ENCODE peak calls at places on chromosomes 5 and 9, in ten cellular contexts. One of them, this sample, is unnamed.

GRCh38 chr9:89684912-89685636 is 80.3 kb downstream of the GADD45G start:
- DNase-seq in AG04450: no peak
- DNase-seq in tibial artery: peak
- DNase-seq in epithelial cell of proximal tubule: no peak
- DNase-seq in cardiac fibroblast: no peak
- DNase-seq in neural progenitor cell: no peak
- DNase-seq in astrocyte: no peak
- DNase-seq in AG09309: no peak
- DNase-seq in suprapubic skin: no peak
- DNase-seq in HCT116: no peak
- DNase-seq in this sample: no peak

GRCh38 chr5:160525471-160526261 is 104.0 kb downstream of the PTTG1 start:
- DNase-seq in AG04450: no peak
- DNase-seq in tibial artery: no peak
- DNase-seq in epithelial cell of proximal tubule: no peak
- DNase-seq in cardiac fibroblast: no peak
- DNase-seq in neural progenitor cell: no peak
- DNase-seq in astrocyte: peak
- DNase-seq in AG09309: no peak
- DNase-seq in suprapubic skin: no peak
- DNase-seq in HCT116: no peak
- DNase-seq in this sample: no peak

GRCh38 chr5:158543539-158544387 is 556.0 kb downstream of the EBF1 start:
- DNase-seq in AG04450: no peak
- DNase-seq in tibial artery: no peak
- DNase-seq in epithelial cell of proximal tubule: peak
- DNase-seq in cardiac fibroblast: no peak
- DNase-seq in neural progenitor cell: no peak
- DNase-seq in astrocyte: peak
- DNase-seq in AG09309: peak
- DNase-seq in suprapubic skin: no peak
- DNase-seq in HCT116: no peak
- DNase-seq in this sample: no peak

GRCh38 chr5:169911448-169912212 is 68.7 kb downstream of the INSYN2B start:
- DNase-seq in AG04450: no peak
- DNase-seq in tibial artery: no peak
- DNase-seq in epithelial cell of proximal tubule: no peak
- DNase-seq in cardiac fibroblast: no peak
- DNase-seq in neural progenitor cell: no peak
- DNase-seq in astrocyte: no peak
- DNase-seq in AG09309: no peak
- DNase-seq in suprapubic skin: no peak
- DNase-seq in HCT116: no peak
- DNase-seq in this sample: no peak

GRCh38 chr5:156121234-156121633 is 205.7 kb upstream of the SGCD start:
- DNase-seq in AG04450: peak
- DNase-seq in tibial artery: no peak
- DNase-seq in epithelial cell of proximal tubule: no peak
- DNase-seq in cardiac fibroblast: no peak
- DNase-seq in neural progenitor cell: no peak
- DNase-seq in astrocyte: peak
- DNase-seq in AG09309: peak
- DNase-seq in suprapubic skin: no peak
- DNase-seq in HCT116: no peak
- DNase-seq in this sample: no peak

GRCh38 chr5:134127376-134127861 is 12.9 kb downstream of the TCF7 start:
- DNase-seq in AG04450: no peak
- DNase-seq in tibial artery: no peak
- DNase-seq in epithelial cell of proximal tubule: no peak
- DNase-seq in cardiac fibroblast: peak
- DNase-seq in neural progenitor cell: no peak
- DNase-seq in astrocyte: peak
- DNase-seq in AG09309: no peak
- DNase-seq in suprapubic skin: no peak
- DNase-seq in HCT116: no peak
- DNase-seq in this sample: no peak

GRCh38 chr9:34592895-34593601 is 3.5 kb upstream of the CNTFR start:
- DNase-seq in AG04450: no peak
- DNase-seq in tibial artery: peak
- DNase-seq in epithelial cell of proximal tubule: no peak
- DNase-seq in cardiac fibroblast: peak
- DNase-seq in neural progenitor cell: peak
- DNase-seq in astrocyte: no peak
- DNase-seq in AG09309: no peak
- DNase-seq in suprapubic skin: peak
- DNase-seq in HCT116: no peak
- DNase-seq in this sample: no peak

GRCh38 chr9:3271157-3271556 is 254.6 kb downstream of the RFX3 start:
- DNase-seq in AG04450: no peak
- DNase-seq in tibial artery: no peak
- DNase-seq in epithelial cell of proximal tubule: no peak
- DNase-seq in cardiac fibroblast: no peak
- DNase-seq in neural progenitor cell: no peak
- DNase-seq in astrocyte: no peak
- DNase-seq in AG09309: no peak
- DNase-seq in suprapubic skin: no peak
- DNase-seq in HCT116: no peak
- DNase-seq in this sample: no peak

GRCh38 chr5:59744531-59744992 is 149.0 kb downstream of the PDE4D start:
- DNase-seq in AG04450: no peak
- DNase-seq in tibial artery: no peak
- DNase-seq in epithelial cell of proximal tubule: no peak
- DNase-seq in cardiac fibroblast: peak
- DNase-seq in neural progenitor cell: no peak
- DNase-seq in astrocyte: peak
- DNase-seq in AG09309: no peak
- DNase-seq in suprapubic skin: no peak
- DNase-seq in HCT116: no peak
- DNase-seq in this sample: no peak

GRCh38 chr9:134187821-134188420 is 23.6 kb upstream of the RNU6ATAC start:
- DNase-seq in AG04450: no peak
- DNase-seq in tibial artery: peak
- DNase-seq in epithelial cell of proximal tubule: no peak
- DNase-seq in cardiac fibroblast: no peak
- DNase-seq in neural progenitor cell: no peak
- DNase-seq in astrocyte: no peak
- DNase-seq in AG09309: no peak
- DNase-seq in suprapubic skin: no peak
- DNase-seq in HCT116: no peak
- DNase-seq in this sample: no peak

GRCh38 chr9:131407717-131408195 is 13.9 kb downstream of the PRRC2B start:
- DNase-seq in AG04450: no peak
- DNase-seq in tibial artery: peak
- DNase-seq in epithelial cell of proximal tubule: no peak
- DNase-seq in cardiac fibroblast: peak
- DNase-seq in neural progenitor cell: peak
- DNase-seq in astrocyte: no peak
- DNase-seq in AG09309: no peak
- DNase-seq in suprapubic skin: no peak
- DNase-seq in HCT116: no peak
- DNase-seq in this sample: no peak

GRCh38 chr9:68751556-68751955 is 46.5 kb downstream of the PIP5K1B start:
- DNase-seq in AG04450: no peak
- DNase-seq in tibial artery: no peak
- DNase-seq in epithelial cell of proximal tubule: no peak
- DNase-seq in cardiac fibroblast: no peak
- DNase-seq in neural progenitor cell: no peak
- DNase-seq in astrocyte: no peak
- DNase-seq in AG09309: no peak
- DNase-seq in suprapubic skin: no peak
- DNase-seq in HCT116: no peak
- DNase-seq in this sample: no peak

DNA sequence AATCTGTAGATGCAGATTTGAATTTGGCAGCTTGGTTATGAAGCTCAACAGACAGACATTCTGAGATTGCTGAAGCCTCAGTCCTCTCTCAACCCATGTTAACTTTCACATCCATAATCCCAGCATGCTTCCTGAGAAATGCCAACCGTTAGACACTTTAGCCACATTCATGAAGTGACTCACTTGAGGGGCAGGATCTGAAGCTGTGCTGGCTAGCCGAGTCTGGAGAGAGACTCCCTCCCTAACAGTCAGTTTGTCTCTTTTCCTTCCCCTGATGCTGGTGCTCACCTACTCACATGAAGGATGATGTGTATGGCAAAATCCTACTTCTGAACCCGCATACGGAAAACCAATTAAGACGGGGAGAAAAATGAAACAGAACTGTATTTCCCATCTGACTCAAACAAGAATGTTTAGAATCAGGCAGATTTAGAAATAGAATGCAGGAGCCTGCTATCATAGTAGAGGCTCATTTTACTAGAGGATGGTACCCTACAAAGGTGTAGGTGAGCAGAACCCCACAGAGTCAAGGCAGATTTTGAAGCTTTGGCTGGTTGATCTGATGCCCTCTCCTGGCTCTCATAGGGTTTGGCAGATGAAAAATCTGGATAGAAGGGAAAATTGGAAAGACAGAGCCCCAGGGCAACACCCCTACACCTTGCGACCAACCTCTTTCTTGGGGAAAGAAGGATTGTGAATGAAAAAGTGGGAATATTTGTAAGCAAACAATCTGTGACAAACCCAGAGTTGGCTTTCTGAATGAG is 150.9 kb upstream of the LHFPL2 start:
- DNase-seq in AG04450: no peak
- DNase-seq in tibial artery: no peak
- DNase-seq in epithelial cell of proximal tubule: no peak
- DNase-seq in cardiac fibroblast: peak
- DNase-seq in neural progenitor cell: no peak
- DNase-seq in astrocyte: peak
- DNase-seq in AG09309: no peak
- DNase-seq in suprapubic skin: no peak
- DNase-seq in HCT116: no peak
- DNase-seq in this sample: no peak
- TF ChIP-seq CTCF in AG04450: peak
- TF ChIP-seq CTCF in tibial artery: peak
- TF ChIP-seq CTCF in epithelial cell of proximal tubule: peak
- TF ChIP-seq CTCF in cardiac fibroblast: peak
- TF ChIP-seq CTCF in neural progenitor cell: no peak
- TF ChIP-seq CTCF in astrocyte: no peak
- TF ChIP-seq CTCF in AG09309: peak
- TF ChIP-seq CTCF in suprapubic skin: no peak
- TF ChIP-seq CTCF in HCT116: peak
- TF ChIP-seq CTCF in this sample: peak

DNA sequence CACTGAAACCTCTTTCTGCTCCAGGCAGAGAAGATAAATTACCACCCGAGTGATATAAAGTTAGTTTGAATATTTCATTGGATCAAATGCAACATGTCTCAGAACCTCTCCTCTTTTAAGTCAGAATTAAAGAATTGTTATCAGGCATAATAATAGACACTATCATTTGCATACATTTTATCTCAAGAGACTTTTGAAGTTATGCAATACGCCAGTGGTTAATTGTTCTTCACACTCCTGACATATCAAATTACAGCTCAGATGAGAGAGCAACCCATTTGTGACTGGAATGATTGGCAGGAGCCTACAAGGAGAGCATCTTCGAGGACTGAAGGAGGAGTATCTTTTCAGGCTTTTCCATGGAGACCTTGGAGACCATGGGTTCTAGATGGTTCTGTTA is 452.2 kb downstream of the KDM4C start:
- DNase-seq in AG04450: no peak
- DNase-seq in tibial artery: no peak
- DNase-seq in epithelial cell of proximal tubule: no peak
- DNase-seq in cardiac fibroblast: no peak
- DNase-seq in neural progenitor cell: no peak
- DNase-seq in astrocyte: no peak
- DNase-seq in AG09309: no peak
- DNase-seq in suprapubic skin: no peak
- DNase-seq in HCT116: no peak
- DNase-seq in this sample: no peak
- H3K4me3 ChIP-seq in AG04450: no peak
- H3K4me3 ChIP-seq in tibial artery: no peak
- H3K4me3 ChIP-seq in epithelial cell of proximal tubule: no peak
- H3K4me3 ChIP-seq in cardiac fibroblast: no peak
- H3K4me3 ChIP-seq in neural progenitor cell: no peak
- H3K4me3 ChIP-seq in astrocyte: no peak
- H3K4me3 ChIP-seq in AG09309: no peak
- H3K4me3 ChIP-seq in suprapubic skin: no peak
- H3K4me3 ChIP-seq in HCT116: no peak
- H3K4me3 ChIP-seq in this sample: no peak

DNA sequence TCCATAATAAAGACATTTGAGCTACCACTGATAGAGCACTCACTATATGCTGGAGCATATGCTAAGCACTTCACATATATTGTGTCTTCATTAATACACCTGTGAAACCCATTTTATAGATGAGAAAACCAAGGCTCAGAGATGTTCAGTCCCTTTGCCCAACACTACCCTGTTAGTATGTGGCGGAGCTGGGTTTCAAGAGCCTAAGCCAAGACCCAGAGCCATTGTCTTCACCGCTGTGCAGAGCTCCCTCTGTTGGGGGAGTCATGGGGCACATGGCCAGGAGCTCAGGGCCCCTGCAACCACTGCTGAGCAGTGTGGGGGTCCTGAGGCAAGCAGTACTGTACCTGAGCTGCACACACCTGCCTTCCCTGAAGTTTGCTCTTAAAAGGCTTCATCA is 37.3 kb upstream of the SLC25A51 start:
- DNase-seq in AG04450: no peak
- DNase-seq in tibial artery: no peak
- DNase-seq in epithelial cell of proximal tubule: no peak
- DNase-seq in cardiac fibroblast: no peak
- DNase-seq in neural progenitor cell: no peak
- DNase-seq in astrocyte: no peak
- DNase-seq in AG09309: no peak
- DNase-seq in suprapubic skin: no peak
- DNase-seq in HCT116: no peak
- DNase-seq in this sample: no peak
- TF ChIP-seq CTCF in AG04450: no peak
- TF ChIP-seq CTCF in tibial artery: no peak
- TF ChIP-seq CTCF in epithelial cell of proximal tubule: no peak
- TF ChIP-seq CTCF in cardiac fibroblast: no peak
- TF ChIP-seq CTCF in neural progenitor cell: peak
- TF ChIP-seq CTCF in astrocyte: no peak
- TF ChIP-seq CTCF in AG09309: no peak
- TF ChIP-seq CTCF in suprapubic skin: no peak
- TF ChIP-seq CTCF in HCT116: peak
- TF ChIP-seq CTCF in this sample: no peak

GRCh38 chr9:85740821-85741111 is 988 bp downstream of the AGTPBP1 start:
- DNase-seq in AG04450: no peak
- DNase-seq in tibial artery: no peak
- DNase-seq in epithelial cell of proximal tubule: no peak
- DNase-seq in cardiac fibroblast: peak
- DNase-seq in neural progenitor cell: no peak
- DNase-seq in astrocyte: peak
- DNase-seq in AG09309: no peak
- DNase-seq in suprapubic skin: no peak
- DNase-seq in HCT116: no peak
- DNase-seq in this sample: no peak
- H3K4me3 ChIP-seq in AG04450: peak
- H3K4me3 ChIP-seq in tibial artery: peak
- H3K4me3 ChIP-seq in epithelial cell of proximal tubule: peak
- H3K4me3 ChIP-seq in cardiac fibroblast: peak
- H3K4me3 ChIP-seq in neural progenitor cell: peak
- H3K4me3 ChIP-seq in astrocyte: peak
- H3K4me3 ChIP-seq in AG09309: peak
- H3K4me3 ChIP-seq in suprapubic skin: peak
- H3K4me3 ChIP-seq in HCT116: peak
- H3K4me3 ChIP-seq in this sample: peak

This sample was measured in AG04449.